ENCODE peak calls at places on chromosomes 4 and X, in six cellular contexts. E is esophagus muscularis mucosa, U is activated B cell treated with CpG ODN at 0.5 μM for 24 hours, P is endothelial cell, F is astrocyte of the hippocampus, L is MM.1S. K is an unnamed sample.

GRCh38 chrX:7316280-7316679 is 168.3 kb upstream of the PUDP start:
- DNase-seq in P (no peak), U (no peak), E (no peak), L (no peak), F (no peak), K (no peak)

GRCh38 chr4:150369434-150370141 is 212.4 kb upstream of the MAB21L2 start:
- DNase-seq in E (no peak), F (no peak), L (no peak), P (no peak), U (no peak), K (no peak)

GRCh38 chr4:85498068-85498733 is 23.3 kb downstream of the ARHGAP24 start:
- DNase-seq in L (peak), P (no peak), F (peak), U (peak), E (no peak), K (no peak)

GRCh38 chr4:8117278-8117682 is 41.3 kb downstream of the ABLIM2 start:
- DNase-seq in E (no peak), F (no peak), U (no peak), L (peak), P (no peak), K (peak)

GRCh38 chr4:145481942-145482208 is 222 bp downstream of the SMAD1 start:
- DNase-seq in E (no peak), F (no peak), L (no peak), P (no peak), U (no peak), K (no peak)

GRCh38 chr4:186726440-186727148 is 2.9 kb upstream of the FAT1 start:
- DNase-seq in U (no peak), P (peak), E (peak), L (peak), F (peak), K (peak)

GRCh38 chr4:90419124-90419711 is 292.0 kb downstream of the CCSER1 start:
- DNase-seq in U (no peak), P (no peak), L (peak), F (peak), E (no peak), K (no peak)

GRCh38 chr4:158163941-158164665 is 8.7 kb downstream of the GASK1B start:
- DNase-seq in F (no peak), U (no peak), L (no peak), E (no peak), P (no peak), K (no peak)

GRCh38 chr4:94577136-94577535 is 125.4 kb downstream of the PDLIM5 start:
- DNase-seq in F (peak), E (no peak), L (no peak), P (no peak), U (no peak), K (peak)

GRCh38 chr4:82429728-82430192 is 502 bp downstream of the HNRNPDL start:
- DNase-seq in U (no peak), F (no peak), L (no peak), P (no peak), E (no peak), K (no peak)

GRCh38 chrX:47232803-47233332 is at the start of gene USP11:
- DNase-seq in E (no peak), L (no peak), U (no peak), F (peak), P (no peak), K (no peak)

GRCh38 chrX:134685662-134686061 is 27.4 kb upstream of the PLAC1 start:
- DNase-seq in F (no peak), P (no peak), U (no peak), E (no peak), L (no peak), K (no peak)

GRCh38 chrX:22037911-22038537 is 5.9 kb downstream of the PHEX start:
- DNase-seq in E (no peak), P (no peak), L (no peak), F (peak), U (no peak), K (no peak)

GRCh38 chrX:106726485-106727437 is at the start of gene RNF128:
- DNase-seq in E (no peak), L (peak), U (no peak), F (peak), P (peak), K (peak)

GRCh38 chrX:1440506-1440905 is 12.2 kb downstream of the ASMTL start:
- DNase-seq in P (no peak), L (no peak), F (no peak), U (no peak), E (peak), K (no peak)

K was measured in nephron progenitor cell.